ENCODE peak calls at places on chromosomes 6 and 20, in nine cellular contexts. One of them, this sample, is unnamed.

GRCh38 chr6:10719386-10720228 is 3.3 kb upstream of the TMEM14C start:
- DNase-seq in stimulated activated CD4-positive, alpha-beta T cell treated with anti-CD3 and anti-CD28 coated beads, Interleukin-1b, Interleukin-23, amount 100 ng/mL, for 48 hours: peak; percentile 63
- DNase-seq in RKO: peak; percentile 63
- DNase-seq in GM18507: no peak
- DNase-seq in GOT3: no peak
- DNase-seq in hepatocyte: no peak
- DNase-seq in endothelial cell: no peak
- DNase-seq in islet precursor cell: no peak
- DNase-seq in GM20000: no peak
- DNase-seq in this sample: peak; percentile 31

GRCh38 chr6:43916924-43917877 is 147.2 kb downstream of the VEGFA start:
- DNase-seq in GM20000: no peak
- DNase-seq in stimulated activated CD4-positive, alpha-beta T cell treated with anti-CD3 and anti-CD28 coated beads, Interleukin-1b, Interleukin-23, amount 100 ng/mL, for 48 hours: no peak
- DNase-seq in GOT3: no peak
- DNase-seq in RKO: no peak
- DNase-seq in endothelial cell: no peak
- DNase-seq in hepatocyte: peak; percentile 84
- DNase-seq in GM18507: no peak
- DNase-seq in islet precursor cell: no peak
- DNase-seq in this sample: no peak

GRCh38 chr20:50247196-50248094 is 56.8 kb downstream of the CEBPB start:
- DNase-seq in islet precursor cell: no peak
- DNase-seq in stimulated activated CD4-positive, alpha-beta T cell treated with anti-CD3 and anti-CD28 coated beads, Interleukin-1b, Interleukin-23, amount 100 ng/mL, for 48 hours: no peak
- DNase-seq in hepatocyte: no peak
- DNase-seq in GM18507: no peak
- DNase-seq in RKO: no peak
- DNase-seq in endothelial cell: no peak
- DNase-seq in GOT3: no peak
- DNase-seq in GM20000: no peak
- DNase-seq in this sample: no peak

GRCh38 chr6:6317825-6318733 is 2.4 kb downstream of the F13A1 start:
- DNase-seq in islet precursor cell: peak; percentile 61
- DNase-seq in GOT3: no peak
- DNase-seq in GM20000: no peak
- DNase-seq in hepatocyte: no peak
- DNase-seq in GM18507: no peak
- DNase-seq in stimulated activated CD4-positive, alpha-beta T cell treated with anti-CD3 and anti-CD28 coated beads, Interleukin-1b, Interleukin-23, amount 100 ng/mL, for 48 hours: no peak
- DNase-seq in RKO: no peak
- DNase-seq in endothelial cell: no peak
- DNase-seq in this sample: no peak

GRCh38 chr6:4299476-4299875 is 164.1 kb upstream of the ECI2 start:
- DNase-seq in stimulated activated CD4-positive, alpha-beta T cell treated with anti-CD3 and anti-CD28 coated beads, Interleukin-1b, Interleukin-23, amount 100 ng/mL, for 48 hours: no peak
- DNase-seq in hepatocyte: no peak
- DNase-seq in GOT3: no peak
- DNase-seq in GM20000: no peak
- DNase-seq in endothelial cell: no peak
- DNase-seq in RKO: no peak
- DNase-seq in islet precursor cell: no peak
- DNase-seq in GM18507: no peak
- DNase-seq in this sample: no peak

GRCh38 chr20:36470482-36471062 is 70.7 kb upstream of the MYL9 start:
- DNase-seq in GM18507: no peak
- DNase-seq in islet precursor cell: no peak
- DNase-seq in GM20000: no peak
- DNase-seq in endothelial cell: no peak
- DNase-seq in GOT3: no peak
- DNase-seq in hepatocyte: no peak
- DNase-seq in stimulated activated CD4-positive, alpha-beta T cell treated with anti-CD3 and anti-CD28 coated beads, Interleukin-1b, Interleukin-23, amount 100 ng/mL, for 48 hours: no peak
- DNase-seq in RKO: no peak
- DNase-seq in this sample: no peak

GRCh38 chr20:31630187-31630790 is 7.4 kb upstream of the COX4I2 start:
- DNase-seq in RKO: no peak
- DNase-seq in islet precursor cell: no peak
- DNase-seq in GOT3: no peak
- DNase-seq in stimulated activated CD4-positive, alpha-beta T cell treated with anti-CD3 and anti-CD28 coated beads, Interleukin-1b, Interleukin-23, amount 100 ng/mL, for 48 hours: no peak
- DNase-seq in GM18507: no peak
- DNase-seq in GM20000: no peak
- DNase-seq in hepatocyte: peak; percentile 41
- DNase-seq in endothelial cell: no peak
- DNase-seq in this sample: no peak

GRCh38 chr20:15699431-15700146 is 873.7 kb downstream of the KIF16B start:
- DNase-seq in stimulated activated CD4-positive, alpha-beta T cell treated with anti-CD3 and anti-CD28 coated beads, Interleukin-1b, Interleukin-23, amount 100 ng/mL, for 48 hours: no peak
- DNase-seq in islet precursor cell: peak; percentile 64
- DNase-seq in hepatocyte: no peak
- DNase-seq in endothelial cell: no peak
- DNase-seq in GM18507: no peak
- DNase-seq in RKO: no peak
- DNase-seq in GM20000: no peak
- DNase-seq in GOT3: no peak
- DNase-seq in this sample: no peak

GRCh38 chr20:31720486-31721407 is 1.9 kb downstream of the BCL2L1 start:
- DNase-seq in hepatocyte: peak; percentile 78
- DNase-seq in islet precursor cell: no peak
- DNase-seq in stimulated activated CD4-positive, alpha-beta T cell treated with anti-CD3 and anti-CD28 coated beads, Interleukin-1b, Interleukin-23, amount 100 ng/mL, for 48 hours: peak; percentile 14
- DNase-seq in endothelial cell: no peak
- DNase-seq in GM18507: no peak
- DNase-seq in GM20000: peak; percentile 42
- DNase-seq in GOT3: no peak
- DNase-seq in RKO: peak; percentile 74
- DNase-seq in this sample: peak; percentile 52

This sample was measured in MM.1S.